ENCODE peak calls at places on chromosomes 7 and 10, in nine cellular contexts. M is vagina, W is uterus, G is IMR-90, U is GM12892, E is ovary, Y is endothelial cell of umbilical vein, Z is transverse colon, S is H54. R is an unnamed sample.

GRCh38 chr7:25009271-25009670 is 29.3 kb upstream of the OSBPL3 start:
- DNase-seq in Z (no peak), S (peak), W (no peak), G (peak), M (no peak), U (no peak), E (no peak), Y (no peak), R (no peak)

GRCh38 chr7:45240926-45241325 is 83.3 kb downstream of the RAMP3 start:
- DNase-seq in U (no peak), M (no peak), Z (no peak), W (no peak), E (no peak), S (no peak), Y (no peak), G (no peak), R (no peak)

GRCh38 chr7:133633055-133633454 is 380.2 kb downstream of the EXOC4 start:
- DNase-seq in G (peak), E (no peak), Y (peak), M (no peak), Z (no peak), S (peak), W (no peak), U (no peak), R (no peak)

GRCh38 chr7:27180431-27181175 is 4.4 kb downstream of the HOXA11 start:
- DNase-seq in G (no peak), U (no peak), E (peak), M (no peak), Z (peak), Y (peak), W (peak), S (no peak), R (no peak)

GRCh38 chr7:8282871-8283270 is 20.9 kb upstream of the ICA1 start:
- DNase-seq in U (no peak), W (no peak), Z (no peak), G (no peak), S (no peak), M (no peak), E (no peak), Y (no peak), R (no peak)

GRCh38 chr7:244981-245380 is 45.0 kb upstream of the FOXL3 start:
- DNase-seq in S (no peak), E (peak), G (no peak), Y (no peak), U (no peak), M (no peak), Z (no peak), W (no peak), R (no peak)

GRCh38 chr10:16804123-16804522 is 13.1 kb downstream of the RSU1 start:
- DNase-seq in W (no peak), Z (no peak), S (no peak), Y (no peak), U (no peak), G (no peak), E (no peak), M (no peak), R (no peak)

GRCh38 chr7:97671571-97671970 is 60.3 kb upstream of the TAC1 start:
- DNase-seq in U (no peak), M (no peak), S (no peak), Z (no peak), E (no peak), Y (no peak), G (no peak), W (no peak), R (no peak)

GRCh38 chr10:117432866-117433265 is 57.6 kb upstream of the PDZD8 start:
- DNase-seq in U (no peak), W (no peak), M (no peak), Z (no peak), E (no peak), S (no peak), G (no peak), Y (no peak), R (peak)

GRCh38 chr7:7843972-7844371 is 124.6 kb upstream of the GLCCI1 start:
- DNase-seq in E (no peak), U (no peak), S (no peak), G (no peak), W (no peak), Z (no peak), Y (no peak), M (no peak), R (no peak)

GRCh38 chr7:143244321-143244720 is 18.9 kb upstream of the GSTK1 start:
- DNase-seq in Z (no peak), E (no peak), S (no peak), W (no peak), G (no peak), Y (no peak), M (no peak), U (no peak), R (no peak)

GRCh38 chr7:134089446-134089845 is 37.7 kb upstream of the LRGUK start:
- DNase-seq in U (no peak), S (no peak), W (no peak), M (no peak), Y (no peak), E (no peak), Z (no peak), G (no peak), R (peak)

GRCh38 chr7:28061824-28062196 is 118.8 kb downstream of the JAZF1 start:
- DNase-seq in U (no peak), Y (no peak), G (no peak), Z (no peak), E (no peak), W (no peak), S (no peak), M (no peak), R (no peak)

GRCh38 chr10:26911811-26912461 is 51.2 kb upstream of the ABI1 start:
- DNase-seq in U (no peak), Z (no peak), S (no peak), Y (no peak), E (no peak), M (no peak), W (no peak), G (no peak), R (no peak)

GRCh38 chr10:80454526-80455460 is 683 bp downstream of the TSPAN14 start:
- DNase-seq in W (peak), G (no peak), E (peak), M (no peak), S (peak), Z (peak), U (peak), Y (peak), R (peak)

GRCh38 chr7:87517136-87517805 is 41.8 kb upstream of the ABCB4 start:
- DNase-seq in Z (no peak), S (no peak), G (peak), M (no peak), Y (no peak), U (no peak), W (no peak), E (no peak), R (no peak)

GRCh38 chr7:44290250-44290616 is 35.2 kb downstream of the CAMK2B start:
- DNase-seq in E (peak), Z (peak), W (peak), G (no peak), S (no peak), M (no peak), U (peak), Y (no peak), R (no peak)

GRCh38 chr7:100641463-100641859 is at the start of gene TFR2:
- DNase-seq in W (no peak), Y (no peak), G (no peak), U (no peak), M (no peak), Z (no peak), S (no peak), E (no peak), R (peak)

GRCh38 chr7:156131881-156132280 is 319.6 kb upstream of the SHH start:
- DNase-seq in S (no peak), E (no peak), W (no peak), Z (no peak), G (no peak), Y (no peak), U (no peak), M (no peak), R (no peak)

GRCh38 chr7:116122972-116123595 is 87.3 kb upstream of the TES start:
- DNase-seq in Y (peak), S (peak), E (no peak), Z (no peak), M (no peak), G (peak), W (no peak), U (no peak), R (peak)

GRCh38 chr7:727104-727805 is at the start of gene PRKAR1B:
- DNase-seq in M (no peak), Y (no peak), W (no peak), Z (peak), U (peak), E (peak), G (no peak), S (peak), R (peak)

GRCh38 chr7:158123753-158124152 is 463.9 kb downstream of the PTPRN2 start:
- DNase-seq in G (no peak), W (no peak), U (no peak), Y (no peak), M (no peak), Z (no peak), E (no peak), S (no peak), R (no peak)

GRCh38 chr10:55476129-55476528 is 675.1 kb upstream of the PCDH15 start:
- DNase-seq in G (no peak), Y (no peak), Z (no peak), E (no peak), W (no peak), U (no peak), S (no peak), M (no peak), R (no peak)

GRCh38 chr7:139699640-139700504 is 77.9 kb downstream of the HIPK2 start:
- DNase-seq in Z (no peak), E (no peak), G (no peak), Y (no peak), M (no peak), W (no peak), U (no peak), S (no peak), R (no peak)

GRCh38 chr7:2523461-2523905 is 3.9 kb downstream of the LFNG start:
- DNase-seq in G (no peak), W (no peak), S (no peak), E (no peak), U (no peak), Z (peak), M (no peak), Y (no peak), R (no peak)

GRCh38 chr7:55370001-55370400 is 4.9 kb downstream of the LANCL2 start:
- DNase-seq in W (no peak), M (no peak), Y (no peak), U (no peak), S (no peak), E (no peak), Z (no peak), G (peak), R (no peak)

GRCh38 chr10:121886997-121887622 is 40.7 kb downstream of the ATE1 start:
- DNase-seq in M (no peak), Y (peak), W (peak), S (peak), E (no peak), U (peak), G (peak), Z (peak), R (peak)

GRCh38 chr10:4698075-4698474 is 127.9 kb upstream of the AKR1E2 start:
- DNase-seq in G (no peak), Z (no peak), E (no peak), U (no peak), W (no peak), S (no peak), Y (peak), M (no peak), R (no peak)

GRCh38 chr10:114694062-114694461 is 36.0 kb upstream of the ABLIM1 start:
- DNase-seq in E (no peak), S (no peak), Z (no peak), U (no peak), Y (no peak), G (no peak), W (no peak), M (no peak), R (no peak)

GRCh38 chr10:70652761-70653657 is 19.3 kb upstream of the ADAMTS14 start:
- DNase-seq in G (peak), S (peak), E (no peak), U (no peak), Z (no peak), M (no peak), Y (no peak), W (no peak), R (no peak)

GRCh38 chr7:107581387-107582013 is 1.5 kb downstream of the BCAP29 start:
- DNase-seq in M (no peak), U (no peak), Y (no peak), S (no peak), G (no peak), Z (no peak), E (no peak), W (no peak), R (peak)

GRCh38 chr10:110498982-110499795 is 1.5 kb downstream of the DUSP5 start:
- DNase-seq in E (no peak), W (peak), M (no peak), S (no peak), Y (peak), Z (peak), U (no peak), G (peak), R (peak)

GRCh38 chr7:135179321-135179925 is 8.9 kb upstream of the CYREN start:
- DNase-seq in Z (no peak), S (no peak), Y (no peak), G (no peak), M (no peak), E (no peak), W (no peak), U (no peak), R (no peak)

GRCh38 chr7:121084256-121084655 is 95.7 kb downstream of the CPED1 start:
- DNase-seq in U (no peak), W (no peak), Y (no peak), E (no peak), M (no peak), S (no peak), G (peak), Z (no peak), R (no peak)

GRCh38 chr7:93316730-93317129 is 84.6 kb downstream of the VPS50 start:
- DNase-seq in G (peak), Z (no peak), U (no peak), Y (no peak), E (no peak), M (no peak), S (no peak), W (no peak), R (no peak)

GRCh38 chr10:93062499-93063216 is 2.1 kb downstream of the CYP26C1 start:
- DNase-seq in U (no peak), W (no peak), S (no peak), E (no peak), Z (no peak), M (no peak), G (peak), Y (no peak), R (peak)

GRCh38 chr7:98913612-98914011 is 35.3 kb downstream of the TRRAP start:
- DNase-seq in Z (no peak), Y (no peak), W (no peak), S (no peak), G (peak), M (no peak), E (no peak), U (no peak), R (no peak)

GRCh38 chr10:78931333-78932083 is 137.3 kb upstream of the ZMIZ1 start:
- DNase-seq in M (no peak), U (no peak), E (peak), S (peak), G (peak), W (peak), Z (peak), Y (peak), R (no peak)

DNA sequence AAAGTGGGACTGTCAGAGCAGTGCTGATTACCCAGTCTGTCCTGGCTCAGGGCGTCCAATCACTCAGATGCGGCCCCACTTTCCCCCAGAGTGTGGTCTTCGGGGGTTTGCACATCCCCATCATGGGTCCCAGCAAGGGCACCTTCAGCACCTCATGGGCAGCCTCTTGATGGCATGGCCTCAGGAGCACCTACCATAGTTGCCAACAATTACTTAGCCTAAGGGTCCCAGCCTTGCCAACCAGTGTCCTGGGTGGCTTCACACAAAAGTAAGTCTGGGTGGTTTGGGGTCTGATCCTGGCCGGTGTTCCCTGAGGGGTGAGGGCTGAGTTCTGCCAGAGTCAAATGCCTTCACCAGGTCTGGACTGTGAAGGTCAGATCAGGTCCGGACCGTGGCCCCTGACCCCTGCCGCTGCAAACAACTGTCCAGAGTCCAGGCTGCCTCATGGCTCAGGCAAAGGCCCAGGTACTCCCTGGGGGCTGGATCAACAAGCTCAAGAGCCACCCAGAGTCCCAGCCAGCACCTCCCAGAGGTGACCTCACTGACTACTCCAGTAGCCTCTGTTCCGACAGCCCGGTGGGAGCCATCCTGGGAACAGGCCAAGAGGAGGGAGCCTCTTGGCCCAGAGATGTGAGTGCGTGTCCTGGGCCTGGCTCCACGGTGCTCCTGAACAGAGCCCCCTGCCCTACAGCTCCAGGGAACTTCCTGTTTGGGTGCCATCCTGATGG is 6.2 kb upstream of the MARVELD1 start:
- DNase-seq in Y (no peak), S (no peak), M (no peak), W (no peak), U (no peak), Z (no peak), G (no peak), E (peak), R (no peak)
- TF ChIP-seq POLR2A in Y (no peak), S (no peak), M (no peak), W (no peak), U (no peak), Z (no peak), G (no peak), E (no peak), R (no peak)

DNA sequence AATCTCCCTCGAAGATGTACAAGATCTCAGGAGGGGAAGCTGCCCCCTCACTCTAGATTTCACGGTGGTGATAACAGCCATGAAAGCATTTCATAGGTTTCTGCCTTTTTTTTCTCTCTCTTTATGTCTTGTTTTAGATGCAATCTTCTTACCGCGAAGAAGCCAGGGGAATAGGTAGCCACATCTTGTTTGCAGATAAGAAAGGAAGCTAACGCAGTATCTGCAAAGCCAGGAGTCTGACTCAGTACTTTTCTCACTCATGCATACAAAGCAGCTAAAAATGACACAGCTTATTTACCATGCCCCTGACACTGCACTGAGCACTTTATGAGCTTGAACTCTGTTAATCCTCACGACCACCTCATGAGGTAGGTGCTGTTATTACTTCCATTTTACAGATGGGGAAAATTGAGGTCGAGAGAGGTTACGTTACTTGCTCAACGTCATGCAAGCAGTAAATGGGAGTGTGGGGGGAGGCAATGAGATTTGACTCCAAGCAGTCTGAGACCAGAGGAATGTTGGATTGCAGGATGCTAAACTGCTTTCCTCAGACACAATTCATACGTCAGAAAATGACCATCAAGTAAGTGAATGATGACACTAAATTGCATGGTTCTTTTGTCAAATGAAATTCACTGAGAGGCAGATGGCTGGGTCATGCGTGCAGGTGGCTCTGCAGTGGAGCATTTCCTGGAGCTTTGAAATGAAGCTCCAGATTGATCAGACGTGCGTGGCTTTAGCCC is 3.2 kb downstream of the MAP3K8 start:
- DNase-seq in Z (no peak), E (no peak), U (no peak), G (peak), M (no peak), S (no peak), W (no peak), Y (peak), R (peak)
- TF ChIP-seq POLR2A in Z (no peak), E (no peak), U (no peak), G (no peak), M (no peak), S (no peak), W (no peak), Y (no peak), R (no peak)

GRCh38 chr7:12715372-12716133 is 28.1 kb downstream of the ARL4A start:
- DNase-seq in Y (peak), W (peak), M (no peak), G (peak), S (peak), U (no peak), Z (peak), E (peak), R (peak)
- TF ChIP-seq POLR2A in Y (peak), W (peak), M (peak), G (no peak), S (peak), U (no peak), Z (peak), E (no peak), R (peak)

DNA sequence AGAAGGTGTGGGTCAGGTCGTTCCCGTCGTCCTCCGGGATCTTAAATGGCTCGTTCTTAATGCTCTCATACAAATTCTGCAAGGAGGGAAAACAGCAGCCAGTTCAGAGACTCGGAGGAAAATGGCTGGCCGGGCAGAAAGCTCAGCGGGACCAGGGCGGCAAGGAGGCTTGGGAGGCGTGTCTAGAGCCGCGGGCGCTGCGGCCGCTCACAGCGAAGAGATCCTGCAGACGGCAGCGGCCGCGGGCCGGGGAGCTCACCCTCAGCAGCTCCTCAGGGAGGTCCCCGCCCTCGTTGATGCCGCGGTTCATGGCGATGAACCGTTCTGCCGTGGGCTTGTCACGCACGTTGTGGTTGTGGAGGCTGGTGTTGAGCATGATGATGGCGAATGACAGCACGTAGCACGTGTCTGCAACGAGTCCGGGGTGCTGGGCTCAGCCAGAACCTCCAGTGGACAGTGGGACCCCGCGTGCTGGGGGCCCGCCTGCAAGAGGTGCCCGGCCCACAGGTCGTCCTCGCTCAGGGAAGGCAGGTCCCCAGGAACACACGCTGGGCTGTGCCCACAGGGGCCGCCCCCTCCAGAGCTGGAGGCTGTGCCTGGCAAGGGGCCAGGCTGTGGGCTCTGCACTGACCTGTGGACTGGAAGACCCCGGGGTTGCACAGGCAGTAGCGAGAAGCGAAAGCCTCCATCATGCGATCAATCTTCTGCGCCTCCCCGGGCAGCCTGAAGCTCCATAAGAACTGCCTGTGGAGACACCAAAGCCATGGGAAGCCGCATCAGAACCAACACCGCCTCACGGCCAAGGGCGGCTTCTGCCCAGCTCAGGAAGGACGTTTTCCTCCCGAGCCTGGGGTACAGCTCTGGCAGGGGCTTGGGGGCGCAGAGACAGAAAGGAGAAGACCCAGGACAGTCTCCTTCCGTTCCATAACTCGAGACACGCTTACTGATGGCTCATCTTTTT is 101.6 kb downstream of the CYTH3 start:
- DNase-seq in Z (no peak), E (no peak), M (no peak), W (no peak), Y (no peak), G (no peak), S (no peak), U (no peak), R (no peak)
- TF ChIP-seq POLR2A in Z (no peak), E (no peak), M (no peak), W (no peak), Y (no peak), G (no peak), S (no peak), U (no peak), R (no peak)